ENCODE peak calls at places on chromosomes 12 and 14, in ten cellular contexts. X is upper lobe of right lung; Z is CD8-positive, alpha-beta memory T cell; E is germinal center; Y is C1 segment of cervical spinal cord; A is HFF-Myc; J is GM19239; F is HEK293T; G is activated CD8-positive, alpha-beta memory T cell treated with anti-CD3 and anti-CD28 coated beads for 4 hours; O is choroid plexus epithelial cell. S is an unnamed sample.

GRCh38 chr12:118357327-118358007 is 15.2 kb downstream of the TAOK3 start:
- DNase-seq in X (no peak), Z (peak; percentile 24), E (peak; percentile 51), Y (no peak), A (peak; percentile 60), J (no peak), F (peak; percentile 47), G (no peak), O (peak; percentile 71), S (peak; percentile 69)

GRCh38 chr14:32430326-32430725 is 101.2 kb downstream of the AKAP6 start:
- DNase-seq in X (no peak), Z (no peak), E (no peak), Y (no peak), A (no peak), J (no peak), F (no peak), G (no peak), O (peak; percentile 64), S (no peak)

GRCh38 chr12:80620281-80620680 is 87.2 kb upstream of the MYF6 start:
- DNase-seq in X (no peak), Z (no peak), E (no peak), Y (no peak), A (no peak), J (no peak), F (no peak), G (no peak), O (no peak), S (no peak)

GRCh38 chr12:49706351-49707126 is 666 bp downstream of the FMNL3 start:
- DNase-seq in X (peak; percentile 71), Z (no peak), E (peak; percentile 38), Y (peak; percentile 64), A (no peak), J (no peak), F (peak; percentile 39), G (no peak), O (peak; percentile 61), S (peak; percentile 60)

GRCh38 chr12:111056618-111057521 is 136.5 kb upstream of the MYL2 start:
- DNase-seq in X (no peak), Z (peak; percentile 25), E (peak; percentile 18), Y (no peak), A (no peak), J (peak; percentile 48), F (no peak), G (peak; percentile 29), O (no peak), S (peak; percentile 17)

GRCh38 chr12:46609281-46609623 is 216.5 kb downstream of the SLC38A4 start:
- DNase-seq in X (no peak), Z (no peak), E (no peak), Y (no peak), A (no peak), J (peak; percentile 6), F (no peak), G (no peak), O (no peak), S (no peak)

GRCh38 chr14:105879503-105879866 is 353.1 kb downstream of the TMEM121 start:
- DNase-seq in X (peak; percentile 59), Z (no peak), E (no peak), Y (no peak), A (no peak), J (no peak), F (no peak), G (no peak), O (no peak), S (no peak)

GRCh38 chr14:33201116-33201515 is 262.4 kb downstream of the NPAS3 start:
- DNase-seq in X (no peak), Z (no peak), E (no peak), Y (no peak), A (no peak), J (no peak), F (no peak), G (no peak), O (no peak), S (no peak)

GRCh38 chr14:28382460-28383220 is 383.9 kb upstream of the FOXG1 start:
- DNase-seq in X (no peak), Z (no peak), E (no peak), Y (no peak), A (no peak), J (no peak), F (no peak), G (no peak), O (peak; percentile 96), S (no peak)

GRCh38 chr14:43410631-43411030 is 1096.5 kb downstream of the FSCB start:
- DNase-seq in X (peak; percentile 30), Z (no peak), E (no peak), Y (no peak), A (no peak), J (no peak), F (no peak), G (no peak), O (no peak), S (no peak)

GRCh38 chr12:124754949-124755800 is 108.5 kb downstream of the SCARB1 start:
- DNase-seq in X (peak; percentile 95), Z (no peak), E (no peak), Y (peak; percentile 84), A (peak; percentile 79), J (peak; percentile 62), F (no peak), G (no peak), O (peak; percentile 97), S (no peak)

GRCh38 chr14:69999246-69999645 is 120.0 kb downstream of the SMOC1 start:
- DNase-seq in X (no peak), Z (no peak), E (no peak), Y (no peak), A (peak; percentile 9), J (no peak), F (peak; percentile 65), G (no peak), O (peak; percentile 99), S (no peak)

S was measured in K562.